ENCODE peak calls at places on chromosomes 11 and 22, in five cellular contexts. One of them, this sample, is unnamed.

GRCh38 chr11:82869657-82870056 is 30.6 kb downstream of the PRCP start:
- DNase-seq in HS-5: no peak
- DNase-seq in endothelial cell: no peak
- DNase-seq in T-helper 22 cell: no peak
- DNase-seq in naive thymus-derived CD8-positive, alpha-beta T cell: no peak
- DNase-seq in this sample: no peak

GRCh38 chr11:19453893-19454292 is 213.1 kb upstream of the E2F8 start:
- DNase-seq in HS-5: no peak
- DNase-seq in endothelial cell: no peak
- DNase-seq in T-helper 22 cell: no peak
- DNase-seq in naive thymus-derived CD8-positive, alpha-beta T cell: no peak
- DNase-seq in this sample: no peak

GRCh38 chr11:111357150-111358037 is 21.7 kb downstream of the POU2AF1 start:
- DNase-seq in HS-5: no peak
- DNase-seq in endothelial cell: no peak
- DNase-seq in T-helper 22 cell: no peak
- DNase-seq in naive thymus-derived CD8-positive, alpha-beta T cell: no peak
- DNase-seq in this sample: no peak

GRCh38 chr11:32101791-32102190 is 10.9 kb downstream of the RCN1 start:
- DNase-seq in HS-5: no peak
- DNase-seq in endothelial cell: no peak
- DNase-seq in T-helper 22 cell: no peak
- DNase-seq in naive thymus-derived CD8-positive, alpha-beta T cell: no peak
- DNase-seq in this sample: no peak

GRCh38 chr11:73252577-73253191 is 19.5 kb upstream of the P2RY6 start:
- DNase-seq in HS-5: no peak
- DNase-seq in endothelial cell: no peak
- DNase-seq in T-helper 22 cell: no peak
- DNase-seq in naive thymus-derived CD8-positive, alpha-beta T cell: no peak
- DNase-seq in this sample: peak; percentile 37

GRCh38 chr11:19220903-19221682 is 19.3 kb upstream of the CSRP3 start:
- DNase-seq in HS-5: no peak
- DNase-seq in endothelial cell: no peak
- DNase-seq in T-helper 22 cell: no peak
- DNase-seq in naive thymus-derived CD8-positive, alpha-beta T cell: no peak
- DNase-seq in this sample: no peak

GRCh38 chr22:48929276-48929790 is 898.3 kb downstream of the BRD1 start:
- DNase-seq in HS-5: no peak
- DNase-seq in endothelial cell: no peak
- DNase-seq in T-helper 22 cell: no peak
- DNase-seq in naive thymus-derived CD8-positive, alpha-beta T cell: no peak
- DNase-seq in this sample: no peak

GRCh38 chr11:121453589-121454299 is 977 bp upstream of the SORL1-AS1 start:
- DNase-seq in HS-5: no peak
- DNase-seq in endothelial cell: no peak
- DNase-seq in T-helper 22 cell: no peak
- DNase-seq in naive thymus-derived CD8-positive, alpha-beta T cell: no peak
- DNase-seq in this sample: peak; percentile 38

GRCh38 chr11:76670475-76671235 is at the start of gene LRRC32:
- DNase-seq in HS-5: no peak
- DNase-seq in endothelial cell: peak; percentile 67
- DNase-seq in T-helper 22 cell: no peak
- DNase-seq in naive thymus-derived CD8-positive, alpha-beta T cell: no peak
- DNase-seq in this sample: peak; percentile 49

GRCh38 chr11:93225642-93226041 is 27.9 kb upstream of the SLC36A4 start:
- DNase-seq in HS-5: no peak
- DNase-seq in endothelial cell: no peak
- DNase-seq in T-helper 22 cell: no peak
- DNase-seq in naive thymus-derived CD8-positive, alpha-beta T cell: no peak
- DNase-seq in this sample: no peak

GRCh38 chr22:22535662-22536061 is 15.6 kb upstream of the ZNF280A start:
- DNase-seq in HS-5: no peak
- DNase-seq in endothelial cell: no peak
- DNase-seq in T-helper 22 cell: no peak
- DNase-seq in naive thymus-derived CD8-positive, alpha-beta T cell: no peak
- DNase-seq in this sample: no peak

GRCh38 chr22:47304854-47305253 is 542.4 kb downstream of the TBC1D22A start:
- DNase-seq in HS-5: no peak
- DNase-seq in endothelial cell: no peak
- DNase-seq in T-helper 22 cell: no peak
- DNase-seq in naive thymus-derived CD8-positive, alpha-beta T cell: no peak
- DNase-seq in this sample: no peak

This sample was measured in activated CD8-positive, alpha-beta T cell treated with anti-CD3 and anti-CD28 coated beads for 36 hours.